ENCODE peak calls at places on chromosomes 11 and 22, in six cellular contexts. Q, D, U, J, I and G are unnamed samples.
A peak's percentile ranks its signal among the peaks of the same experiment; 100 is the strongest.

GRCh38 chr11:79018371-79018849 is 422.4 kb downstream of the TENM4 start:
- DNase-seq in Q (no peak), D (no peak), U (no peak), J (no peak), I (no peak), G (no peak)

GRCh38 chr22:17706451-17706900 is 67.8 kb downstream of the BID start:
- DNase-seq in Q (peak; percentile 46), D (peak; percentile 71), U (no peak), J (no peak), I (peak; percentile 75), G (peak; percentile 54)

GRCh38 chr11:134369656-134370525 is 38.1 kb downstream of the GLB1L2 start:
- DNase-seq in Q (no peak), D (no peak), U (peak; percentile 48), J (peak; percentile 59), I (peak; percentile 51), G (no peak)

GRCh38 chr11:24161587-24161986 is 335.3 kb upstream of the LUZP2 start:
- DNase-seq in Q (no peak), D (no peak), U (no peak), J (no peak), I (no peak), G (no peak)

GRCh38 chr11:122248939-122249338 is 132.9 kb upstream of the BLID start:
- DNase-seq in Q (no peak), D (no peak), U (no peak), J (no peak), I (no peak), G (no peak)

GRCh38 chr22:50626856-50627451 is 998 bp downstream of the ARSA start:
- DNase-seq in Q (no peak), D (no peak), U (peak; percentile 53), J (peak; percentile 89), I (peak; percentile 70), G (peak; percentile 18)

GRCh38 chr11:122732342-122733300 is 77.1 kb downstream of the UBASH3B start:
- DNase-seq in Q (no peak), D (no peak), U (no peak), J (no peak), I (no peak), G (no peak)

GRCh38 chr11:38416141-38416540 is 1818.1 kb upstream of the RAG2 start:
- DNase-seq in Q (no peak), D (no peak), U (no peak), J (no peak), I (no peak), G (no peak)

GRCh38 chr22:46051646-46052045 is 74.7 kb upstream of the WNT7B start:
- DNase-seq in Q (no peak), D (peak; percentile 16), U (no peak), J (peak; percentile 65), I (peak; percentile 56), G (peak; percentile 3)

GRCh38 chr11:90235536-90235935 is 12.7 kb upstream of the CHORDC1 start:
- DNase-seq in Q (no peak), D (no peak), U (no peak), J (no peak), I (no peak), G (no peak)

GRCh38 chr11:121596195-121597145 is 143.7 kb upstream of the SORL1-AS1 start:
- DNase-seq in Q (no peak), D (no peak), U (no peak), J (no peak), I (no peak), G (no peak)

GRCh38 chr11:67667490-67668190 is 6.8 kb downstream of the ALDH3B2 start:
- DNase-seq in Q (no peak), D (no peak), U (no peak), J (peak; percentile 75), I (no peak), G (no peak)

GRCh38 chr22:44454113-44454769 is 43.8 kb downstream of the RTL6 start:
- DNase-seq in Q (no peak), D (no peak), U (no peak), J (peak; percentile 64), I (no peak), G (no peak)

GRCh38 chr11:747176-748006 is at the start of gene TALDO1:
- DNase-seq in Q (peak; percentile 97), D (peak; percentile 96), U (peak; percentile 91), J (peak; percentile 98), I (peak; percentile 95), G (peak; percentile 94)

GRCh38 chr11:117823941-117824420 is 563 bp downstream of the FXYD2 start:
- DNase-seq in Q (no peak), D (peak; percentile 41), U (no peak), J (peak; percentile 79), I (peak; percentile 88), G (peak; percentile 29)

GRCh38 chr11:72621008-72621610 is 53.1 kb downstream of the PDE2A start:
- DNase-seq in Q (no peak), D (no peak), U (no peak), J (no peak), I (no peak), G (no peak)

GRCh38 chr11:2898366-2899079 is 12.9 kb upstream of the CDKN1C start:
- DNase-seq in Q (no peak), D (peak; percentile 94), U (no peak), J (peak; percentile 91), I (peak; percentile 83), G (peak; percentile 63)

GRCh38 chr11:62560566-62561103 is 13.1 kb downstream of the EEF1G start:
- DNase-seq in Q (peak; percentile 98), D (peak; percentile 96), U (peak; percentile 93), J (peak; percentile 83), I (peak; percentile 97), G (peak; percentile 94)
- TF ChIP-seq POLR2AphosphoS5 in Q (peak; percentile 29), D (peak; percentile 54), U (peak; percentile 69), J (no peak), I (peak; percentile 59), G (no peak)

DNA sequence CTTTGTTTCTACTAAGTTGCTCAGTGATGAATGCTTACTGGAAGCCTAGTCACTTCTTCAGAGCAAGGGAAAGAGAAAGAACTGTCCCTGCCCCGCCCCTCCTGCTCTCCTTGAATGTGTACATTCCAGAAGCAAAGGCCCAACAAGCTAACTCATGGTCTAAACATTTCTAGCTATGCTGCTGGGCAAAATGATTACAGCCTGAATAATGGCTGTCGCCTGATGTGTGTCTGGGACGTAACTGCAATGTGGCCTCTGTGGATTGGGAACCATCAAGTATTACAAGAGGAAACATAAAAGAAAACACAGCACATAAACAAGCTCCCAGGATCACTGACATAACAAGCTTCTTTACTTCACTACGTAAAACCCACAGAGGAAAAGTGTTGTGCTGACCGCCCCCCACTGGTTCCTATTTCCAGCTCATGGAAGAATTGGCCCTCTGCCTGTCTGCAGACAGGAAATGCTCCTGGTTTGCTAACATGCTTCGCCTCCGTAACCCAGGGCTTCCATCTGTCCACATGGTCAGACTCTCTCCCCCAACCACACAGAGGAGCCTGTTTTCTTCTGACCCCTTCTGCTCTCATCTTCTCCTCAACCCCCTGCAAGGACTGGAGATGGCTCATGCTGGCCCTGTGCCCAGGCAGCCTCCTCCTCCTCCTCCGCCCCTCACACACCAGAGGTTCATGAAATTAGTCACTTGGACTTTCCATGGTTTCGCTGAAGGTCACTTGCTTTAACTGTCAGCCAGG is 187.2 kb downstream of the MAML2 start:
- DNase-seq in Q (peak; percentile 67), D (peak; percentile 68), U (no peak), J (peak; percentile 75), I (peak; percentile 91), G (peak; percentile 61)
- H3K4me3 ChIP-seq in Q (no peak overlapping the region), D (no peak overlapping the region), U (peak overlapping the region; percentile 0), J (no peak overlapping the region), I (no peak overlapping the region), G (no peak overlapping the region)

GRCh38 chr22:37807410-37808293 is at the start of gene GCAT:
- DNase-seq in Q (peak; percentile 99), D (peak; percentile 96), U (peak; percentile 97), J (peak; percentile 97), I (peak; percentile 98), G (peak; percentile 96)

GRCh38 chr22:37804886-37805857 is 2.6 kb upstream of the GCAT start:
- DNase-seq in Q (peak; percentile 84), D (peak; percentile 85), U (peak; percentile 94), J (peak; percentile 92), I (peak; percentile 96), G (peak; percentile 94)

GRCh38 chr22:37808294-37808657 is 542 bp downstream of the GCAT start:
- DNase-seq in Q (peak; percentile 25), D (no peak), U (no peak), J (no peak), I (no peak), G (no peak)

GRCh38 chr22:37805878-37806277 is 1.9 kb upstream of the GCAT start:
- DNase-seq in Q (no peak), D (no peak), U (no peak), J (no peak), I (no peak), G (no peak)

GRCh38 chr22:37806409-37807338 is 1.1 kb upstream of the GCAT start:
- DNase-seq in Q (peak; percentile 47), D (peak; percentile 60), U (no peak), J (no peak), I (peak; percentile 75), G (no peak)
- TF ChIP-seq POLR2AphosphoS5 in Q (no peak), D (no peak), U (no peak), J (no peak), I (peak; percentile 17), G (no peak)

DNA sequence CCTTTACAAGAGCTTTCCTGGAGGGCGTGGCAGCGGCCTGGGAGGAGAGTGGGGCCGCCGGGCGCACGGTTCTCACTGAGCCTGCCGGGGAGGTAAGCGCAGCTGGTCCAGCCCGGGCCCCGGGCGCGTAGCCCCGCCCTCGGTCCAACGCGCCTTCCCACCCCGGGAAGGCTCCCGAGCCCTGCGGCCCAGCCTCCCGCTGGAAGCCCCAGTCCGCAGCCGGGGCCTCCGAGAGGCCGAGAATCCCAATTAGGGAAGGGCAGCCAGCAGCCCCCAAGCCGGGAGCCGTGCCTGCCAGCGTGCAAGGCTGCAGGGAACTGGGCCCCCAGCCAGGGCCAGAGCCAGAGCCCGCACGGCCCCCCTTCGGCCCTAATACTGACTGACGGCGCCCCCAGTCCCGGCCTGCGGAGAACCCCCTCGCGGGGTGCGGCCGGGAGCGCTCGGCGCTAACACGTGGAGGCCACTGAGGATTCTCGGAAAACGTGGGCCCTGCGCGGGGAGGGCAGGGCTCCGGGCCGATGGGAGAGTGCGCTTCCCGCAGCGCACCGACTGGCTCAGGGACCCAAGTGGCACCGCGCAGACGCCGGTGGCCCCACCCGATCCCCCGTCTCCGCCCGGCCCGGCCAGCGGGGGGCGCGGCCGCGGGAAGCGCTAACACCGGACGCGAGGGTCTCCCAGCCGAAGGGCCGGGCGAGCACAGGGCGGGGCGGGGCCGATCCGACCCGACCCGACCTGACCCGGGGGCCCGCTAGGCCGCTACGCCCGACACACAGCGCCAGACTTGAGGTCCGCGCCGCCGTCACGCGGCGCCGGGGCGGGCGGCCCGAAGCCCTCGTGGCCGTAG is 5.7 kb downstream of the ZFTA start:
- DNase-seq in Q (peak; percentile 71), D (no peak), U (no peak), J (no peak), I (peak; percentile 85), G (peak; percentile 51)
- H3K4me3 ChIP-seq in Q (peak overlapping the region; percentile 99), D (peak overlapping the region; percentile 36), U (peak overlapping the region; percentile 48), J (peak overlapping the region; percentile 9), I (peak overlapping the region; percentile 54), G (peak overlapping the region; percentile 41)

DNA sequence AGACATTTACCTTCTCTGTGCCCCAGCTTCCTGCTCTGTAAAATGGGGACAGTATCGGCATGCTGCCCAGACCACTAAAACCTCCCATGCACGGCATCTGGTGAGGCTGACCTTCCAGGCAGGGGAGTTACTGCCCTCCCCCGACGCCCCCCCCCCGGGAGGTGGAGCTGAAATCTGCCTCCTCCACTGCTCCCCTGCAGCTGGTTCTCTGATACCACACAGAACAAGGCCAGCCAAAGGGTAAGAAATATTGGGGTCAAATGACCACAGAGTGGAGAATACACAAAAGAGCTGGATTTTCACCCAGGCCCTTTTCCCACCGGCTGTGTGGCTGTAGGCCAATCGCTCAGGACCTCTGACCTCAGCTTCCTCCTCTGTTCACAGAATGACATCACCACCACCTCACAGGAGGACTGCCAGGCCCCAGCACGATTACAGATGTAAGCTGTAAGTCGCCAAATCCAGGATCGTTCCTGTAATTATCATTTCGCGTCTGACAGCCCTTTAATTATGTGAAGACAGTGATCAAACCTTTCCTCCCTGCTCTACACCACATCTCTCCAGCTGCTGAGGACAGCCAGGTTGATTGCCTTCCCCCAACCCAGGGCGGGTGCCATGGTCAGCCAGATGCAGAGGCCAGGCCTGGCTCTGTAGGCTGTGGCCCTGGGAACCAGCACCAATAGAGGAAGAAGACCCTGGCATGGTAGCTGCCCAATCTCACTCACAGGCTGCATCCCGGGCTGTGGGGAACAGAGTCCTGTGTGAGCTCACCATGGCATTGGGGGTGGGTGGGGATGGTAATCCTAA is 35.7 kb upstream of the KLHL35 start:
- DNase-seq in Q (no peak), D (no peak), U (no peak), J (peak; percentile 80), I (peak; percentile 87), G (peak; percentile 19)
- TF ChIP-seq POLR2AphosphoS5 in Q (no peak), D (peak; percentile 13), U (no peak), J (peak; percentile 76), I (no peak), G (no peak)